ENCODE peak calls at places on chromosomes 6 and 20, in six cellular contexts. One of them, this sample, is unnamed. For H3K4me1, the result is how much of the 10 kb centered on the place peaks cover.

GRCh38 chr6:26232950-26233607 is 131.9 kb upstream of the BTN3A2 start:
- DNase-seq in adrenal gland: no peak
- DNase-seq in adipocyte: no peak
- DNase-seq in fibroblast of lung: peak
- DNase-seq in Panc1: no peak
- DNase-seq in heart right ventricle: no peak
- DNase-seq in this sample: no peak

GRCh38 chr6:107124934-107125348 is 9.6 kb upstream of the BEND3 start:
- DNase-seq in fibroblast of lung: no peak
- DNase-seq in adrenal gland: no peak
- DNase-seq in Panc1: no peak
- DNase-seq in heart right ventricle: no peak
- DNase-seq in adipocyte: no peak
- DNase-seq in this sample: no peak

GRCh38 chr6:100260584-100260983 is 204.1 kb downstream of the SIM1 start:
- DNase-seq in adrenal gland: no peak
- DNase-seq in heart right ventricle: no peak
- DNase-seq in fibroblast of lung: no peak
- DNase-seq in adipocyte: no peak
- DNase-seq in Panc1: no peak
- DNase-seq in this sample: no peak

GRCh38 chr6:27426045-27426620 is 37.6 kb downstream of the ZNF391 start:
- DNase-seq in fibroblast of lung: no peak
- DNase-seq in heart right ventricle: no peak
- DNase-seq in Panc1: no peak
- DNase-seq in adrenal gland: no peak
- DNase-seq in adipocyte: no peak
- DNase-seq in this sample: no peak

GRCh38 chr6:33824461-33825154 is 20.8 kb upstream of the MLN start:
- DNase-seq in adrenal gland: no peak
- DNase-seq in heart right ventricle: peak
- DNase-seq in Panc1: no peak
- DNase-seq in adipocyte: no peak
- DNase-seq in fibroblast of lung: peak
- DNase-seq in this sample: no peak

GRCh38 chr6:112827793-112828192 is 480.7 kb downstream of the RFPL4B start:
- DNase-seq in adipocyte: no peak
- DNase-seq in fibroblast of lung: no peak
- DNase-seq in Panc1: no peak
- DNase-seq in adrenal gland: peak
- DNase-seq in heart right ventricle: peak
- DNase-seq in this sample: no peak

GRCh38 chr6:137723273-137724017 is 143.6 kb upstream of the TNFAIP3 start:
- DNase-seq in heart right ventricle: no peak
- DNase-seq in fibroblast of lung: no peak
- DNase-seq in adrenal gland: no peak
- DNase-seq in adipocyte: no peak
- DNase-seq in Panc1: no peak
- DNase-seq in this sample: peak

GRCh38 chr6:83708546-83708969 is 343 bp downstream of the SNAP91 start:
- DNase-seq in fibroblast of lung: peak
- DNase-seq in Panc1: no peak
- DNase-seq in adrenal gland: peak
- DNase-seq in adipocyte: peak
- DNase-seq in heart right ventricle: no peak
- DNase-seq in this sample: peak

GRCh38 chr20:17849901-17850673 is 118.5 kb downstream of the SNX5 start:
- DNase-seq in fibroblast of lung: peak
- DNase-seq in adipocyte: peak
- DNase-seq in adrenal gland: no peak
- DNase-seq in heart right ventricle: peak
- DNase-seq in Panc1: no peak
- DNase-seq in this sample: peak

GRCh38 chr20:51720854-51721253 is 47.3 kb downstream of the ATP9A start:
- DNase-seq in adipocyte: no peak
- DNase-seq in adrenal gland: no peak
- DNase-seq in fibroblast of lung: no peak
- DNase-seq in Panc1: no peak
- DNase-seq in heart right ventricle: no peak
- DNase-seq in this sample: no peak

GRCh38 chr6:140079328-140079727 is 704.9 kb upstream of the CITED2 start:
- DNase-seq in adipocyte: peak
- DNase-seq in heart right ventricle: peak
- DNase-seq in Panc1: no peak
- DNase-seq in fibroblast of lung: peak
- DNase-seq in adrenal gland: peak
- DNase-seq in this sample: peak

GRCh38 chr6:140082867-140083297 is 708.4 kb upstream of the CITED2 start:
- DNase-seq in fibroblast of lung: peak
- DNase-seq in adipocyte: peak
- DNase-seq in heart right ventricle: no peak
- DNase-seq in adrenal gland: peak
- DNase-seq in Panc1: no peak
- DNase-seq in this sample: no peak

GRCh38 chr6:140076078-140076477 is 701.6 kb upstream of the CITED2 start:
- DNase-seq in adrenal gland: no peak
- DNase-seq in heart right ventricle: no peak
- DNase-seq in Panc1: no peak
- DNase-seq in adipocyte: no peak
- DNase-seq in fibroblast of lung: no peak
- DNase-seq in this sample: no peak

GRCh38 chr6:140077712-140078551 is 703.5 kb upstream of the CITED2 start:
- DNase-seq in adrenal gland: no peak
- DNase-seq in adipocyte: peak
- DNase-seq in Panc1: no peak
- DNase-seq in fibroblast of lung: peak
- DNase-seq in heart right ventricle: no peak
- DNase-seq in this sample: no peak

GRCh38 chr6:140078552-140079126 is 704.2 kb upstream of the CITED2 start:
- DNase-seq in adrenal gland: peak
- DNase-seq in heart right ventricle: peak
- DNase-seq in fibroblast of lung: peak
- DNase-seq in Panc1: no peak
- DNase-seq in adipocyte: peak
- DNase-seq in this sample: peak
- H3K4me1 ChIP-seq in adrenal gland: under half
- H3K4me1 ChIP-seq in heart right ventricle: under half
- H3K4me1 ChIP-seq in fibroblast of lung: under half
- H3K4me1 ChIP-seq in Panc1: under half
- H3K4me1 ChIP-seq in adipocyte: under half
- H3K4me1 ChIP-seq in this sample: under half

DNA sequence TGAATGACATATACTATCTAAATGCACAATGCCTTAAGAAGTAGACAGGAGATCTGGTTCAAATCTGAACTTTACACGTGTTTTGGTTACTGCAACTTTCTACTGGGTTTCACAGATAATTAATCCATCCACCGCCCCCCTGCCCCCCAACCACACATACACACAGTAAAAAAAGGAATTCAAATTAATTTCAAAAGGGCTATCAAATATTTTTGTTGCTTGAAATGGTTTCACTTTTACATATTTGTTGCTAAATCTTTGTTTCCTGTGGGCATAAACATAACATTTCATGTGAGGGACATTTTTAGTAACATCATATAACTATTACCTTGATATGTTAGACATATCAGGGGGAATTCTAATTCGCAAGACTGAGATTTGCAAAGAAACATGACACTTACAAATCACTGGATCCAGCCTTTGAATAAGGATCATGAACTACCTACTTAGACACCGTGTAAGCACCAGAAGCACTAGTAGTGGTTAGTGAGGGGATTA is 7.5 kb downstream of the NEDD9 start:
- DNase-seq in fibroblast of lung: no peak
- DNase-seq in heart right ventricle: no peak
- DNase-seq in adrenal gland: no peak
- DNase-seq in adipocyte: no peak
- DNase-seq in Panc1: no peak
- DNase-seq in this sample: no peak
- H3K4me1 ChIP-seq in fibroblast of lung: under half
- H3K4me1 ChIP-seq in heart right ventricle: under half
- H3K4me1 ChIP-seq in adrenal gland: under half
- H3K4me1 ChIP-seq in adipocyte: under half
- H3K4me1 ChIP-seq in Panc1: under half
- H3K4me1 ChIP-seq in this sample: under half

GRCh38 chr6:36126121-36126520 is 4.2 kb upstream of the MAPK13 start:
- DNase-seq in adrenal gland: no peak
- DNase-seq in heart right ventricle: no peak
- DNase-seq in Panc1: no peak
- DNase-seq in adipocyte: no peak
- DNase-seq in fibroblast of lung: no peak
- DNase-seq in this sample: no peak
- H3K4me1 ChIP-seq in adrenal gland: under half
- H3K4me1 ChIP-seq in heart right ventricle: under half
- H3K4me1 ChIP-seq in Panc1: under half
- H3K4me1 ChIP-seq in adipocyte: under half
- H3K4me1 ChIP-seq in fibroblast of lung: under half
- H3K4me1 ChIP-seq in this sample: under half

GRCh38 chr20:37989601-37990001 is 43.7 kb downstream of the TTI1 start:
- DNase-seq in fibroblast of lung: no peak
- DNase-seq in heart right ventricle: no peak
- DNase-seq in Panc1: no peak
- DNase-seq in adrenal gland: peak
- DNase-seq in adipocyte: no peak
- DNase-seq in this sample: peak
- H3K4me1 ChIP-seq in fibroblast of lung: under half
- H3K4me1 ChIP-seq in heart right ventricle: half or more
- H3K4me1 ChIP-seq in Panc1: under half
- H3K4me1 ChIP-seq in adrenal gland: under half
- H3K4me1 ChIP-seq in adipocyte: under half
- H3K4me1 ChIP-seq in this sample: half or more

GRCh38 chr20:14848806-14849205 is 511.4 kb upstream of the FLRT3 start:
- DNase-seq in Panc1: no peak
- DNase-seq in fibroblast of lung: no peak
- DNase-seq in adipocyte: no peak
- DNase-seq in heart right ventricle: no peak
- DNase-seq in adrenal gland: no peak
- DNase-seq in this sample: no peak
- H3K4me1 ChIP-seq in Panc1: under half
- H3K4me1 ChIP-seq in fibroblast of lung: under half
- H3K4me1 ChIP-seq in adipocyte: under half
- H3K4me1 ChIP-seq in heart right ventricle: under half
- H3K4me1 ChIP-seq in adrenal gland: under half
- H3K4me1 ChIP-seq in this sample: under half

DNA sequence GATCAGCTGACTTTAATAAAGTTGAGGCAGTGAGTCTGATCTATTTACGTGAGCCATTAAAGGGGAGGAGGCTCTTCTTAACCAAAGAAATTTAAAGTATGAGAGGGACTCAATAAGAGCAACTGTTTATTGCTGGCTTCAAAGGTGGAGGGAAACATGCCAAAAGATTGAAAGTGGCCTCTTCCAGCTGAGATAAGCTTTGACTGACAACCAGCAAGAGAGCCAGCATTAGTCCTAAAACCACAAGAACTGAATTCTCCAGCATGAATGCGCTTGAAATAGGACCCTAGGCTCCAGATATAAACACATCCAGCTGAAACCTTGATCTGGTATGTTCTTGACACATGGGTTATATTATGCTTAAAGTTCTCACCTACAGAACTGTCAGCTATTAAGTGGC is 123.1 kb upstream of the GJE1 start:
- DNase-seq in adrenal gland: no peak
- DNase-seq in adipocyte: peak
- DNase-seq in fibroblast of lung: peak
- DNase-seq in heart right ventricle: no peak
- DNase-seq in Panc1: no peak
- DNase-seq in this sample: no peak
- H3K4me1 ChIP-seq in adrenal gland: under half
- H3K4me1 ChIP-seq in adipocyte: under half
- H3K4me1 ChIP-seq in fibroblast of lung: under half
- H3K4me1 ChIP-seq in heart right ventricle: under half
- H3K4me1 ChIP-seq in Panc1: under half
- H3K4me1 ChIP-seq in this sample: under half

GRCh38 chr6:30735668-30736314 is 6.7 kb downstream of the FLOT1 start:
- DNase-seq in Panc1: no peak
- DNase-seq in adipocyte: no peak
- DNase-seq in fibroblast of lung: no peak
- DNase-seq in adrenal gland: no peak
- DNase-seq in heart right ventricle: no peak
- DNase-seq in this sample: no peak
- H3K4me1 ChIP-seq in Panc1: under half
- H3K4me1 ChIP-seq in adipocyte: under half
- H3K4me1 ChIP-seq in fibroblast of lung: under half
- H3K4me1 ChIP-seq in adrenal gland: under half
- H3K4me1 ChIP-seq in heart right ventricle: under half
- H3K4me1 ChIP-seq in this sample: under half

GRCh38 chr6:41638801-41639555 is 710 bp downstream of the MDFI start:
- DNase-seq in adipocyte: peak
- DNase-seq in heart right ventricle: no peak
- DNase-seq in fibroblast of lung: peak
- DNase-seq in Panc1: no peak
- DNase-seq in adrenal gland: no peak
- DNase-seq in this sample: peak

GRCh38 chr6:41638002-41638800 is at the start of gene MDFI:
- DNase-seq in Panc1: no peak
- DNase-seq in adipocyte: peak
- DNase-seq in heart right ventricle: no peak
- DNase-seq in fibroblast of lung: no peak
- DNase-seq in adrenal gland: no peak
- DNase-seq in this sample: peak

GRCh38 chr6:41640436-41640835 is 2.2 kb downstream of the MDFI start:
- DNase-seq in Panc1: no peak
- DNase-seq in adipocyte: no peak
- DNase-seq in fibroblast of lung: no peak
- DNase-seq in adrenal gland: no peak
- DNase-seq in heart right ventricle: no peak
- DNase-seq in this sample: no peak

GRCh38 chr6:41641352-41641925 is 3.2 kb downstream of the MDFI start:
- DNase-seq in adrenal gland: no peak
- DNase-seq in Panc1: no peak
- DNase-seq in adipocyte: no peak
- DNase-seq in fibroblast of lung: no peak
- DNase-seq in heart right ventricle: no peak
- DNase-seq in this sample: no peak

GRCh38 chr6:41639556-41640371 is 1.5 kb downstream of the MDFI start:
- DNase-seq in Panc1: no peak
- DNase-seq in adrenal gland: no peak
- DNase-seq in fibroblast of lung: no peak
- DNase-seq in heart right ventricle: no peak
- DNase-seq in adipocyte: no peak
- DNase-seq in this sample: peak
- H3K4me1 ChIP-seq in Panc1: under half
- H3K4me1 ChIP-seq in adrenal gland: under half
- H3K4me1 ChIP-seq in fibroblast of lung: under half
- H3K4me1 ChIP-seq in heart right ventricle: under half
- H3K4me1 ChIP-seq in adipocyte: under half
- H3K4me1 ChIP-seq in this sample: half or more

This sample was measured in hepatocyte.